ENCODE peak calls at places on chromosomes 5 and 9, in seven cellular contexts. H, L, B, Q, Z, V and P are unnamed samples.

GRCh38 chr5:177447611-177448243 is 1.1 kb downstream of the PRR7 start:
- DNase-seq in Q (peak), H (no peak), L (no peak), Z (peak), B (peak), V (no peak), P (peak)

GRCh38 chr5:77167695-77168111 is 42.8 kb upstream of the PDE8B start:
- DNase-seq in B (peak), L (no peak), V (no peak), Z (no peak), H (no peak), Q (no peak), P (peak)

GRCh38 chr5:113025596-113025995 is 49.0 kb downstream of the DCP2 start:
- DNase-seq in H (no peak), B (no peak), L (no peak), Z (no peak), V (no peak), Q (no peak), P (no peak)

GRCh38 chr9:123438321-123438720 is 82.3 kb downstream of the CRB2 start:
- DNase-seq in L (no peak), B (peak), H (peak), V (no peak), Q (no peak), Z (no peak), P (no peak)

GRCh38 chr5:115749016-115749415 is 67.4 kb downstream of the CDO1 start:
- DNase-seq in Q (no peak), Z (no peak), L (no peak), V (no peak), H (no peak), B (no peak), P (no peak)

GRCh38 chr5:119370521-119370920 is 14.7 kb downstream of the TNFAIP8 start:
- DNase-seq in L (no peak), V (no peak), B (no peak), Z (no peak), Q (no peak), H (no peak), P (no peak)

GRCh38 chr5:156892223-156892622 is 42.1 kb downstream of the PPP1R2B start:
- DNase-seq in H (no peak), Z (no peak), Q (no peak), V (no peak), L (no peak), B (no peak), P (no peak)

GRCh38 chr5:162939962-162940361 is 497.4 kb upstream of the CCNG1 start:
- DNase-seq in Q (no peak), L (no peak), B (no peak), Z (no peak), V (no peak), H (no peak), P (no peak)

GRCh38 chr5:102545175-102545574 is 46.4 kb upstream of the SLCO6A1 start:
- DNase-seq in L (no peak), B (no peak), Q (no peak), V (no peak), H (no peak), Z (no peak), P (no peak)

GRCh38 chr5:75566710-75567309 is 44.4 kb upstream of the ANKDD1B start:
- DNase-seq in H (peak), Z (no peak), B (peak), Q (no peak), V (peak), L (peak), P (peak)

GRCh38 chr5:151107738-151108520 is 27.1 kb upstream of the TNIP1 start:
- DNase-seq in H (no peak), Q (peak), B (peak), V (no peak), Z (peak), L (no peak), P (no peak)

GRCh38 chr9:21967707-21968106 is 26.5 kb downstream of the CDKN2A start:
- DNase-seq in Z (no peak), Q (no peak), V (no peak), L (no peak), B (no peak), H (no peak), P (no peak)

GRCh38 chr5:116009806-116010205 is 22.5 kb upstream of the ARL14EPL start:
- DNase-seq in Z (no peak), L (no peak), V (no peak), H (no peak), Q (no peak), B (peak), P (peak)

GRCh38 chr9:87108639-87109038 is 161.3 kb upstream of the GAS1 start:
- DNase-seq in B (no peak), L (no peak), Z (no peak), V (no peak), H (no peak), Q (no peak), P (no peak)

GRCh38 chr5:147578228-147579024 is 68.6 kb upstream of the DPYSL3 start:
- DNase-seq in Q (no peak), V (no peak), Z (no peak), L (no peak), B (peak), H (no peak), P (peak)

GRCh38 chr5:59178071-59178470 is 595.2 kb downstream of the RAB3C start:
- DNase-seq in H (no peak), Z (no peak), V (no peak), B (no peak), L (no peak), Q (no peak), P (no peak)

GRCh38 chr5:125302577-125302976 is 556.1 kb upstream of the ZNF608 start:
- DNase-seq in Q (no peak), H (no peak), V (no peak), L (no peak), B (no peak), Z (no peak), P (no peak)

GRCh38 chr9:103789686-103790085 is 304.4 kb upstream of the SMC2 start:
- DNase-seq in L (no peak), H (no peak), V (no peak), B (no peak), Z (no peak), Q (no peak), P (peak)

GRCh38 chr9:131630206-131630831 is 85.0 kb downstream of the PRRT1B start:
- DNase-seq in H (no peak), Q (no peak), L (peak), B (no peak), Z (peak), V (no peak), P (no peak)

GRCh38 chr5:59660737-59661136 is 232.8 kb downstream of the PDE4D start:
- DNase-seq in Z (no peak), H (no peak), B (peak), L (no peak), Q (no peak), V (no peak), P (peak)